ENCODE peak calls at places on chromosomes 11 and 22, in ten cellular contexts. U, V, C, A, K, W, L, O, F and T are unnamed samples.

GRCh38 chr11:121282886-121283502 is 9.6 kb upstream of the SC5D start:
- DNase-seq in U (no peak), V (no peak), C (no peak), A (no peak), K (no peak), W (no peak), L (no peak), O (no peak), F (no peak), T (no peak)

GRCh38 chr11:48013269-48013901 is 33.0 kb downstream of the PTPRJ start:
- DNase-seq in U (peak), V (no peak), C (no peak), A (peak), K (peak), W (no peak), L (no peak), O (no peak), F (peak), T (no peak)

GRCh38 chr22:33922268-33922667 is 2.0 kb upstream of the LARGE1 start:
- DNase-seq in U (no peak), V (no peak), C (no peak), A (peak), K (no peak), W (no peak), L (peak), O (peak), F (peak), T (no peak)

GRCh38 chr11:486189-486588 is 20.9 kb downstream of the RNH1 start:
- DNase-seq in U (no peak), V (no peak), C (no peak), A (no peak), K (no peak), W (no peak), L (no peak), O (no peak), F (no peak), T (no peak)

GRCh38 chr11:131884461-131885073 is 514.2 kb downstream of the NTM start:
- DNase-seq in U (no peak), V (no peak), C (no peak), A (no peak), K (no peak), W (no peak), L (no peak), O (no peak), F (peak), T (no peak)

GRCh38 chr11:11884774-11885481 is 43.2 kb downstream of the USP47 start:
- DNase-seq in U (no peak), V (no peak), C (no peak), A (no peak), K (no peak), W (no peak), L (no peak), O (no peak), F (no peak), T (no peak)

GRCh38 chr22:46077669-46078099 is 72.6 kb upstream of the PPARA start:
- DNase-seq in U (no peak), V (no peak), C (no peak), A (peak), K (no peak), W (no peak), L (no peak), O (peak), F (no peak), T (peak)

GRCh38 chr11:77144854-77145428 is 16.9 kb downstream of the MYO7A start:
- DNase-seq in U (no peak), V (no peak), C (no peak), A (no peak), K (no peak), W (no peak), L (no peak), O (no peak), F (no peak), T (no peak)

GRCh38 chr22:42316988-42317387 is 46.5 kb upstream of the TCF20 start:
- DNase-seq in U (no peak), V (no peak), C (peak), A (peak), K (no peak), W (peak), L (peak), O (peak), F (no peak), T (peak)

GRCh38 chr22:29152045-29152380 is 53.7 kb upstream of the EMID1 start:
- DNase-seq in U (no peak), V (no peak), C (no peak), A (no peak), K (no peak), W (no peak), L (no peak), O (no peak), F (peak), T (no peak)

GRCh38 chr11:61059260-61059752 is 43.0 kb upstream of the CD5 start:
- DNase-seq in U (no peak), V (no peak), C (no peak), A (no peak), K (no peak), W (no peak), L (no peak), O (no peak), F (no peak), T (no peak)

GRCh38 chr11:36509265-36509664 is 807 bp downstream of the TRAF6 start:
- DNase-seq in U (no peak), V (no peak), C (peak), A (no peak), K (no peak), W (no peak), L (peak), O (no peak), F (peak), T (no peak)

GRCh38 chr11:59615132-59615636 is 390 bp downstream of the OSBP start:
- DNase-seq in U (peak), V (peak), C (peak), A (peak), K (peak), W (peak), L (peak), O (peak), F (peak), T (peak)

GRCh38 chr11:111183706-111184105 is 61.8 kb upstream of the POU2AF2 start:
- DNase-seq in U (no peak), V (no peak), C (no peak), A (no peak), K (no peak), W (no peak), L (peak), O (no peak), F (no peak), T (no peak)

GRCh38 chr11:27807594-27807993 is 107.3 kb upstream of the BDNF start:
- DNase-seq in U (no peak), V (no peak), C (no peak), A (no peak), K (no peak), W (no peak), L (peak), O (no peak), F (no peak), T (no peak)

GRCh38 chr11:73240190-73240781 is 22.2 kb downstream of the P2RY2 start:
- DNase-seq in U (no peak), V (no peak), C (no peak), A (peak), K (no peak), W (no peak), L (peak), O (peak), F (no peak), T (no peak)

GRCh38 chr11:134527382-134528243 is 115.6 kb upstream of the B3GAT1 start:
- DNase-seq in U (no peak), V (no peak), C (no peak), A (no peak), K (no peak), W (no peak), L (no peak), O (no peak), F (no peak), T (no peak)

GRCh38 chr11:102154806-102155205 is 44.6 kb downstream of the YAP1 start:
- DNase-seq in U (no peak), V (no peak), C (no peak), A (no peak), K (no peak), W (no peak), L (no peak), O (no peak), F (no peak), T (no peak)

GRCh38 chr22:40451230-40451629 is 80.8 kb downstream of the SGSM3 start:
- DNase-seq in U (peak), V (no peak), C (no peak), A (peak), K (no peak), W (no peak), L (no peak), O (no peak), F (no peak), T (no peak)

GRCh38 chr11:70059971-70060370 is 18.1 kb upstream of the ANO1 start:
- DNase-seq in U (no peak), V (no peak), C (no peak), A (no peak), K (no peak), W (no peak), L (no peak), O (no peak), F (no peak), T (no peak)

GRCh38 chr22:46789992-46790391 is 27.5 kb downstream of the TBC1D22A start:
- DNase-seq in U (no peak), V (no peak), C (no peak), A (no peak), K (no peak), W (no peak), L (no peak), O (no peak), F (no peak), T (no peak)

GRCh38 chr11:113162590-113162961 is 151.8 kb upstream of the TTC12 start:
- DNase-seq in U (no peak), V (no peak), C (no peak), A (no peak), K (no peak), W (no peak), L (peak), O (no peak), F (peak), T (peak)

GRCh38 chr22:36223504-36223903 is 15.8 kb downstream of the APOL2 start:
- DNase-seq in U (no peak), V (no peak), C (no peak), A (no peak), K (no peak), W (no peak), L (no peak), O (no peak), F (no peak), T (no peak)

GRCh38 chr11:27830206-27830605 is 130.0 kb upstream of the BDNF start:
- DNase-seq in U (no peak), V (no peak), C (no peak), A (no peak), K (no peak), W (no peak), L (no peak), O (no peak), F (no peak), T (no peak)

GRCh38 chr22:41946360-41947180 is at the start of gene CENPM:
- DNase-seq in U (peak), V (peak), C (peak), A (peak), K (peak), W (peak), L (peak), O (peak), F (peak), T (peak)

GRCh38 chr11:10294289-10294953 is 402 bp upstream of the SBF2 start:
- DNase-seq in U (no peak), V (no peak), C (no peak), A (peak), K (peak), W (no peak), L (peak), O (peak), F (peak), T (peak)

GRCh38 chr11:64457416-64458010 is 98.6 kb downstream of the RPS6KA4 start:
- DNase-seq in U (no peak), V (no peak), C (no peak), A (no peak), K (no peak), W (no peak), L (no peak), O (no peak), F (no peak), T (no peak)

GRCh38 chr22:39405346-39406085 is 5.9 kb downstream of the TAB1 start:
- DNase-seq in U (no peak), V (no peak), C (no peak), A (no peak), K (no peak), W (no peak), L (peak), O (peak), F (no peak), T (peak)